ENCODE peak calls at places on chromosome 3, in seven cellular contexts. One of them, this sample, is unnamed.

GRCh38 chr3:156390846-156391245 is 164.1 kb downstream of the SSR3 start:
- DNase-seq in fibroblast of gingiva: no peak
- DNase-seq in posterior vena cava: no peak
- DNase-seq in activated CD8-positive, alpha-beta memory T cell treated with anti-CD3 and anti-CD28 coated beads for 1 hour: no peak
- DNase-seq in naive thymus-derived CD8-positive, alpha-beta T cell: no peak
- DNase-seq in foreskin melanocyte: no peak
- DNase-seq in NCI-H2029: no peak
- DNase-seq in this sample: no peak

GRCh38 chr3:124966557-124967480 is 32.3 kb upstream of the MUC13 start:
- DNase-seq in fibroblast of gingiva: no peak
- DNase-seq in posterior vena cava: no peak
- DNase-seq in activated CD8-positive, alpha-beta memory T cell treated with anti-CD3 and anti-CD28 coated beads for 1 hour: no peak
- DNase-seq in naive thymus-derived CD8-positive, alpha-beta T cell: no peak
- DNase-seq in foreskin melanocyte: no peak
- DNase-seq in NCI-H2029: no peak
- DNase-seq in this sample: no peak

GRCh38 chr3:43695443-43695842 is 4.7 kb downstream of the ABHD5 start:
- DNase-seq in fibroblast of gingiva: peak; percentile 80
- DNase-seq in posterior vena cava: no peak
- DNase-seq in activated CD8-positive, alpha-beta memory T cell treated with anti-CD3 and anti-CD28 coated beads for 1 hour: no peak
- DNase-seq in naive thymus-derived CD8-positive, alpha-beta T cell: no peak
- DNase-seq in foreskin melanocyte: no peak
- DNase-seq in NCI-H2029: no peak
- DNase-seq in this sample: no peak

GRCh38 chr3:158532099-158532734 is 38.8 kb upstream of the MLF1 start:
- DNase-seq in fibroblast of gingiva: peak; percentile 55
- DNase-seq in posterior vena cava: no peak
- DNase-seq in activated CD8-positive, alpha-beta memory T cell treated with anti-CD3 and anti-CD28 coated beads for 1 hour: no peak
- DNase-seq in naive thymus-derived CD8-positive, alpha-beta T cell: peak; percentile 13
- DNase-seq in foreskin melanocyte: peak; percentile 25
- DNase-seq in NCI-H2029: peak; percentile 5
- DNase-seq in this sample: no peak

GRCh38 chr3:171159024-171159821 is 132.7 kb upstream of the SLC2A2 start:
- DNase-seq in fibroblast of gingiva: no peak
- DNase-seq in posterior vena cava: no peak
- DNase-seq in activated CD8-positive, alpha-beta memory T cell treated with anti-CD3 and anti-CD28 coated beads for 1 hour: no peak
- DNase-seq in naive thymus-derived CD8-positive, alpha-beta T cell: no peak
- DNase-seq in foreskin melanocyte: no peak
- DNase-seq in NCI-H2029: no peak
- DNase-seq in this sample: no peak

GRCh38 chr3:47113669-47114365 is 50.1 kb downstream of the SETD2 start:
- DNase-seq in fibroblast of gingiva: peak; percentile 6
- DNase-seq in posterior vena cava: no peak
- DNase-seq in activated CD8-positive, alpha-beta memory T cell treated with anti-CD3 and anti-CD28 coated beads for 1 hour: no peak
- DNase-seq in naive thymus-derived CD8-positive, alpha-beta T cell: no peak
- DNase-seq in foreskin melanocyte: no peak
- DNase-seq in NCI-H2029: no peak
- DNase-seq in this sample: no peak

GRCh38 chr3:19881036-19881435 is 53.0 kb downstream of the EFHB start:
- DNase-seq in fibroblast of gingiva: no peak
- DNase-seq in posterior vena cava: no peak
- DNase-seq in activated CD8-positive, alpha-beta memory T cell treated with anti-CD3 and anti-CD28 coated beads for 1 hour: no peak
- DNase-seq in naive thymus-derived CD8-positive, alpha-beta T cell: no peak
- DNase-seq in foreskin melanocyte: no peak
- DNase-seq in NCI-H2029: no peak
- DNase-seq in this sample: no peak

GRCh38 chr3:59817511-59817910 is 767.7 kb upstream of the CFAP20DC start:
- DNase-seq in fibroblast of gingiva: no peak
- DNase-seq in posterior vena cava: no peak
- DNase-seq in activated CD8-positive, alpha-beta memory T cell treated with anti-CD3 and anti-CD28 coated beads for 1 hour: no peak
- DNase-seq in naive thymus-derived CD8-positive, alpha-beta T cell: no peak
- DNase-seq in foreskin melanocyte: no peak
- DNase-seq in NCI-H2029: no peak
- DNase-seq in this sample: no peak

GRCh38 chr3:1092061-1092460 is 763 bp upstream of the CNTN6 start:
- DNase-seq in fibroblast of gingiva: no peak
- DNase-seq in posterior vena cava: no peak
- DNase-seq in activated CD8-positive, alpha-beta memory T cell treated with anti-CD3 and anti-CD28 coated beads for 1 hour: no peak
- DNase-seq in naive thymus-derived CD8-positive, alpha-beta T cell: no peak
- DNase-seq in foreskin melanocyte: no peak
- DNase-seq in NCI-H2029: no peak
- DNase-seq in this sample: no peak

GRCh38 chr3:73484656-73485248 is 140.0 kb downstream of the PDZRN3 start:
- DNase-seq in fibroblast of gingiva: no peak
- DNase-seq in posterior vena cava: no peak
- DNase-seq in activated CD8-positive, alpha-beta memory T cell treated with anti-CD3 and anti-CD28 coated beads for 1 hour: no peak
- DNase-seq in naive thymus-derived CD8-positive, alpha-beta T cell: no peak
- DNase-seq in foreskin melanocyte: no peak
- DNase-seq in NCI-H2029: no peak
- DNase-seq in this sample: no peak

This sample was measured in NCI-H1048.